ENCODE peak calls at places on chromosomes 7 and 10, in nine cellular contexts. P is aorta; W is spleen; Z is activated CD4-positive, alpha-beta T cell treated with anti-CD3 and anti-CD28 coated beads, Interleukin-2, amount 10 ng/mL, durations not matched to agents 7 days and 5 days; L is CD4-positive, alpha-beta T cell; T is naive thymus-derived CD4-positive, alpha-beta T cell; B is HEK293T; J is NCI-H510A; V is activated T-helper 1 cell treated with anti-CD3 and anti-CD28 coated beads, Interleukin-12 subunit alpha, Interleukin-12 subunit beta, Interleukin-2, Interleukin-4 antibody, amounts not matched to agents 30 ng/mL and 10 ng/mL and 1 ng/mL, durations not matched to agents 14 hours and 24 hours and 36 hours. G is an unnamed sample.
A peak's percentile ranks its signal among the peaks of the same experiment; 100 is the strongest.

GRCh38 chr7:154426778-154427177 is 374.6 kb downstream of the DPP6 start:
- DNase-seq in P (no peak), W (no peak), Z (no peak), L (no peak), T (no peak), B (no peak), J (no peak), V (no peak), G (no peak)

GRCh38 chr10:75408911-75409885 is 7.6 kb upstream of the ZNF503 start:
- DNase-seq in P (peak; percentile 91), W (peak; percentile 88), Z (peak; percentile 27), L (peak; percentile 12), T (no peak), B (peak; percentile 73), J (peak; percentile 79), V (no peak), G (no peak)

GRCh38 chr7:135180122-135180521 is 9.6 kb upstream of the CYREN start:
- DNase-seq in P (no peak), W (no peak), Z (no peak), L (no peak), T (no peak), B (no peak), J (no peak), V (no peak), G (no peak)

GRCh38 chr10:75189266-75190096 is 21.1 kb upstream of the VDAC2 start:
- DNase-seq in P (no peak), W (no peak), Z (no peak), L (no peak), T (no peak), B (no peak), J (no peak), V (no peak), G (no peak)

GRCh38 chr10:117964528-117964927 is 82.2 kb downstream of the RAB11FIP2 start:
- DNase-seq in P (no peak), W (no peak), Z (no peak), L (no peak), T (no peak), B (no peak), J (no peak), V (no peak), G (no peak)

GRCh38 chr7:35556532-35557471 is 138.1 kb downstream of the HERPUD2 start:
- DNase-seq in P (no peak), W (no peak), Z (no peak), L (no peak), T (no peak), B (no peak), J (no peak), V (no peak), G (no peak)

GRCh38 chr7:21497072-21497471 is 45.8 kb upstream of the DNAH11 start:
- DNase-seq in P (no peak), W (no peak), Z (no peak), L (no peak), T (no peak), B (no peak), J (no peak), V (no peak), G (no peak)

GRCh38 chr7:271266-272107 is 18.5 kb upstream of the FOXL3 start:
- DNase-seq in P (peak; percentile 44), W (peak; percentile 29), Z (no peak), L (no peak), T (no peak), B (no peak), J (no peak), V (no peak), G (no peak)

GRCh38 chr10:73113543-73113942 is 3.3 kb downstream of the NUDT13 start:
- DNase-seq in P (no peak), W (no peak), Z (no peak), L (no peak), T (no peak), B (no peak), J (no peak), V (no peak), G (no peak)

GRCh38 chr10:88848499-88848898 is 3.1 kb downstream of the ANKRD22 start:
- DNase-seq in P (no peak), W (no peak), Z (no peak), L (no peak), T (no peak), B (no peak), J (no peak), V (no peak), G (peak; percentile 15)

GRCh38 chr10:64636461-64636860 is 1115.3 kb downstream of the REEP3 start:
- DNase-seq in P (no peak), W (no peak), Z (no peak), L (no peak), T (no peak), B (no peak), J (no peak), V (no peak), G (no peak)

GRCh38 chr10:99758241-99758891 is 24.1 kb upstream of the ABCC2 start:
- DNase-seq in P (no peak), W (no peak), Z (no peak), L (no peak), T (no peak), B (no peak), J (no peak), V (no peak), G (no peak)

GRCh38 chr10:111455776-111456426 is 379.1 kb downstream of the ADRA2A start:
- DNase-seq in P (no peak), W (no peak), Z (no peak), L (no peak), T (no peak), B (no peak), J (no peak), V (no peak), G (no peak)

GRCh38 chr10:5013385-5013784 is 9.7 kb upstream of the AKR1C2 start:
- DNase-seq in P (no peak), W (no peak), Z (no peak), L (no peak), T (no peak), B (no peak), J (no peak), V (no peak), G (peak; percentile 22)

GRCh38 chr7:101017099-101017777 is 2.6 kb upstream of the MUC17 start:
- DNase-seq in P (peak; percentile 88), W (peak; percentile 88), Z (peak; percentile 78), L (peak; percentile 64), T (peak; percentile 75), B (peak; percentile 20), J (no peak), V (peak; percentile 65), G (peak; percentile 69)

GRCh38 chr10:7121154-7121797 is 289.6 kb downstream of the SFMBT2 start:
- DNase-seq in P (peak; percentile 80), W (peak; percentile 87), Z (peak; percentile 79), L (peak; percentile 48), T (peak; percentile 58), B (peak; percentile 75), J (no peak), V (peak; percentile 37), G (peak; percentile 25)

GRCh38 chr10:91088300-91089140 is 131.9 kb upstream of the PCGF5 start:
- DNase-seq in P (no peak), W (no peak), Z (no peak), L (no peak), T (no peak), B (no peak), J (no peak), V (no peak), G (no peak)

GRCh38 chr7:2715341-2716231 is 27.6 kb downstream of the AMZ1 start:
- DNase-seq in P (no peak), W (no peak), Z (peak; percentile 69), L (no peak), T (no peak), B (no peak), J (no peak), V (no peak), G (no peak)

GRCh38 chr10:108862691-108863350 is 1060.5 kb downstream of the XPNPEP1 start:
- DNase-seq in P (no peak), W (no peak), Z (no peak), L (no peak), T (no peak), B (no peak), J (no peak), V (no peak), G (no peak)

GRCh38 chr7:134602921-134603394 is 43.7 kb upstream of the BPGM start:
- DNase-seq in P (no peak), W (no peak), Z (no peak), L (no peak), T (no peak), B (no peak), J (no peak), V (no peak), G (peak; percentile 37)

GRCh38 chr10:128835361-128835760 is 631.7 kb upstream of the MGMT start:
- DNase-seq in P (no peak), W (no peak), Z (no peak), L (no peak), T (no peak), B (no peak), J (no peak), V (no peak), G (no peak)

GRCh38 chr10:88116491-88116890 is 253.1 kb downstream of the PTEN start:
- DNase-seq in P (no peak), W (no peak), Z (no peak), L (no peak), T (no peak), B (no peak), J (no peak), V (no peak), G (no peak)

GRCh38 chr10:77710081-77710551 is 72.5 kb upstream of the KCNMA1 start:
- DNase-seq in P (no peak), W (no peak), Z (no peak), L (no peak), T (no peak), B (no peak), J (no peak), V (no peak), G (no peak)

GRCh38 chr10:43299579-43299978 is 32.7 kb upstream of the RASGEF1A start:
- DNase-seq in P (no peak), W (no peak), Z (peak; percentile 64), L (peak; percentile 48), T (peak; percentile 45), B (no peak), J (no peak), V (peak; percentile 54), G (no peak)

GRCh38 chr7:144391823-144392255 is 11.7 kb downstream of the NOBOX start:
- DNase-seq in P (no peak), W (no peak), Z (peak; percentile 53), L (no peak), T (no peak), B (peak; percentile 71), J (no peak), V (peak; percentile 7), G (peak; percentile 78)

GRCh38 chr10:52706347-52707070 is 66.1 kb downstream of the MBL2 start:
- DNase-seq in P (no peak), W (no peak), Z (no peak), L (no peak), T (no peak), B (no peak), J (no peak), V (no peak), G (no peak)

GRCh38 chr10:69634759-69635425 is 4.8 kb downstream of the FAM241B start:
- DNase-seq in P (no peak), W (peak; percentile 57), Z (no peak), L (no peak), T (peak; percentile 19), B (no peak), J (no peak), V (no peak), G (no peak)

G was measured in trophoblast cell.